ENCODE peak calls at places on chromosome 12, in five cellular contexts. C is heart left ventricle, P is stomach, T is small intestine, N is Peyer's patch. L is an unnamed sample. For H3K4me1, the result is how much of the 10 kb centered on the place peaks cover.

GRCh38 chr12:123973552-123974341 is 732 bp downstream of the ZNF664 start:
- DNase-seq in C (peak), P (peak), T (peak), N (peak), L (peak)

GRCh38 chr12:38995249-38995648 is 89.9 kb upstream of the CPNE8 start:
- DNase-seq in C (no peak), P (no peak), T (peak), N (no peak), L (no peak)

GRCh38 chr12:89821901-89822300 is 113.3 kb upstream of the ATP2B1 start:
- DNase-seq in C (no peak), P (no peak), T (no peak), N (no peak), L (no peak)

GRCh38 chr12:62581288-62582064 is 114.8 kb downstream of the MON2 start:
- DNase-seq in C (peak), P (no peak), T (peak), N (no peak), L (no peak)

GRCh38 chr12:63078911-63079310 is 72.1 kb downstream of the AVPR1A start:
- DNase-seq in C (no peak), P (no peak), T (no peak), N (no peak), L (no peak)

GRCh38 chr12:68067762-68068376 is 78.6 kb downstream of the IFNG-AS1 start:
- DNase-seq in C (no peak), P (no peak), T (no peak), N (no peak), L (no peak)

GRCh38 chr12:7884687-7885086 is 12.0 kb upstream of the SLC2A14 start:
- DNase-seq in C (no peak), P (no peak), T (peak), N (no peak), L (no peak)

GRCh38 chr12:120639771-120640721 is at the start of gene CABP1:
- DNase-seq in C (no peak), P (peak), T (peak), N (peak), L (no peak)

GRCh38 chr12:4120316-4120920 is 153.1 kb upstream of the CCND2 start:
- DNase-seq in C (no peak), P (no peak), T (no peak), N (no peak), L (no peak)

GRCh38 chr12:83161451-83161850 is 474.7 kb downstream of the TMTC2 start:
- DNase-seq in C (no peak), P (no peak), T (no peak), N (no peak), L (no peak)

GRCh38 chr12:4526923-4527546 is 11.7 kb upstream of the RAD51AP1 start:
- DNase-seq in C (no peak), P (no peak), T (peak), N (no peak), L (no peak)

GRCh38 chr12:109462868-109463692 is 14.0 kb downstream of the KCTD10 start:
- DNase-seq in C (peak), P (peak), T (peak), N (peak), L (peak)

GRCh38 chr12:108568653-108569154 is 6.3 kb downstream of the ISCU start:
- DNase-seq in C (no peak), P (no peak), T (peak), N (peak), L (no peak)

GRCh38 chr12:62834971-62835547 is 99.9 kb downstream of the PPM1H start:
- DNase-seq in C (no peak), P (no peak), T (no peak), N (no peak), L (no peak)

GRCh38 chr12:94289551-94290312 is 141.4 kb downstream of the PLXNC1 start:
- DNase-seq in C (no peak), P (no peak), T (no peak), N (no peak), L (no peak)

GRCh38 chr12:22321620-22322019 is 12.9 kb downstream of the ST8SIA1 start:
- DNase-seq in C (no peak), P (no peak), T (no peak), N (no peak), L (no peak)

GRCh38 chr12:100128509-100128908 is 14.2 kb downstream of the BLTP3B start:
- DNase-seq in C (no peak), P (no peak), T (peak), N (no peak), L (no peak)

GRCh38 chr12:90585640-90586304 is 369.2 kb downstream of the CCER1 start:
- DNase-seq in C (no peak), P (no peak), T (no peak), N (no peak), L (no peak)

GRCh38 chr12:122422769-122423257 is 344 bp upstream of the CLIP1 start:
- DNase-seq in C (peak), P (no peak), T (peak), N (peak), L (peak)

GRCh38 chr12:84986586-84986985 is 49.5 kb downstream of the TSPAN19 start:
- DNase-seq in C (no peak), P (no peak), T (no peak), N (no peak), L (no peak)

GRCh38 chr12:11564984-11565651 is 84.4 kb upstream of the ETV6 start:
- DNase-seq in C (no peak), P (no peak), T (no peak), N (no peak), L (no peak)

GRCh38 chr12:6979021-6979420 is 8.3 kb downstream of the EMG1 start:
- DNase-seq in C (no peak), P (no peak), T (no peak), N (no peak), L (no peak)

DNA sequence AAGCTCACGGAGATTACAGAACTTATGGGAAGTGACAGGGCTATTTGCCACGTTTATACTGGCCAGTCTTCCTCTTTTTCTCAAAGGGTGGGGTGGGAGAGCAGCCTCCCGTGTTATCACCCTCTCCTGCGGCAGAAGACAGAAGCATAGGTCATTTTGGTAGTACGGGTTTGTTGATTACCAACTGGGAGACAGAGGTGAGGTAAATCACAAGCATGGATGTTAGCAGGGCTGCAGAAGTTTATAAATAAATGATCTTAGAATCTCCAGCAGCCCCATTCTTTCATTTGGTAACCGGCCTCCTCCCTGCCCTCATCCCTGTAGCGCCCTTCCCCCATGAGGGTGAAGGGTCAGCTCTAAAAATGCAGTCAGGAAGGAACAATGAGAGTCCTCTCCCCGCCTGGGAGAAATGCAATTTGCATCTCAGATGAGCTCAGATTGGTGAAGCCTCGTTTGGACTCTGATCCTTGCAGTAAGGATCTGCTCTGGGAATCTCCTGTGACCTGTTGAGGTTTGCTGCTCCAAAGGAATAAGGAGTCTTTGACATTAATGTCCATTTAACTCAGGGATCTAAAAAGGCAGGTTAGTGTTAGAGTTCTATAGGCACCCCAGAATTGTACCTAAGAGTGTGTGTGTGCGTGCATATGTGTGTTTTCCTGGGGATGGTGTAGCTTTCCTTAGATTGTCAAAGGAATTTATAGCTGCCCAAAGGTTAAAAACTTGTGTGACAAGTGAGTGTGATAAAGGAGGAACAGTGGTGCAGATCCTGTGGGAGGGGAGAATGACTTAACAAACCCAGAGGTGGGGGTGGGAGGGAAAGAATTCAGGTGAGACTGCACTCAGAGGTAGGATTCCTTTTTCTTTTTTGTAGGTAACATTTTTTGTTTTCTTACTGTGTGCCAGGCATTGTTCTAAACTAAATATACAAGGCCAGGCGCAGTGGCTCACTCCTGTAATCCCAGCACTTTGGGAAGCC is 45.0 kb upstream of the SINHCAF start:
- DNase-seq in C (no peak), P (no peak), T (peak), N (peak), L (no peak)
- H3K4me3 ChIP-seq in C (peak), P (no peak), T (no peak), N (peak), L (no peak)

GRCh38 chr12:27243804-27244679 is at the start of gene STK38L:
- DNase-seq in C (peak), P (peak), T (peak), N (peak), L (peak)

GRCh38 chr12:27245039-27245438 is 953 bp downstream of the STK38L start:
- DNase-seq in C (no peak), P (no peak), T (no peak), N (no peak), L (no peak)

GRCh38 chr12:27244680-27245005 is 557 bp downstream of the STK38L start:
- DNase-seq in C (no peak), P (no peak), T (no peak), N (no peak), L (no peak)

GRCh38 chr12:27246141-27246540 is 2.1 kb downstream of the STK38L start:
- DNase-seq in C (no peak), P (no peak), T (no peak), N (no peak), L (no peak)

GRCh38 chr12:27243006-27243405 is 1.1 kb upstream of the STK38L start:
- DNase-seq in C (no peak), P (no peak), T (no peak), N (no peak), L (no peak)
- H3K4me1 ChIP-seq in C (under half), P (under half), T (under half), N (under half), L (under half)

GRCh38 chr12:113965951-113966797 is at the start of gene RBM19:
- DNase-seq in C (peak), P (peak), T (peak), N (peak), L (peak)
- H3K4me3 ChIP-seq in C (peak), P (peak), T (peak), N (peak), L (peak)

GRCh38 chr12:52147367-52147972 is 44.3 kb downstream of the KRT80 start:
- DNase-seq in C (peak), P (peak), T (peak), N (peak), L (peak)

GRCh38 chr12:52146822-52147366 is 44.9 kb downstream of the KRT80 start:
- DNase-seq in C (no peak), P (no peak), T (no peak), N (no peak), L (no peak)

GRCh38 chr12:52149182-52149641 is 42.6 kb downstream of the KRT80 start:
- DNase-seq in C (peak), P (no peak), T (peak), N (no peak), L (no peak)

GRCh38 chr12:52148541-52149181 is 43.2 kb downstream of the KRT80 start:
- DNase-seq in C (peak), P (peak), T (peak), N (peak), L (peak)

DNA sequence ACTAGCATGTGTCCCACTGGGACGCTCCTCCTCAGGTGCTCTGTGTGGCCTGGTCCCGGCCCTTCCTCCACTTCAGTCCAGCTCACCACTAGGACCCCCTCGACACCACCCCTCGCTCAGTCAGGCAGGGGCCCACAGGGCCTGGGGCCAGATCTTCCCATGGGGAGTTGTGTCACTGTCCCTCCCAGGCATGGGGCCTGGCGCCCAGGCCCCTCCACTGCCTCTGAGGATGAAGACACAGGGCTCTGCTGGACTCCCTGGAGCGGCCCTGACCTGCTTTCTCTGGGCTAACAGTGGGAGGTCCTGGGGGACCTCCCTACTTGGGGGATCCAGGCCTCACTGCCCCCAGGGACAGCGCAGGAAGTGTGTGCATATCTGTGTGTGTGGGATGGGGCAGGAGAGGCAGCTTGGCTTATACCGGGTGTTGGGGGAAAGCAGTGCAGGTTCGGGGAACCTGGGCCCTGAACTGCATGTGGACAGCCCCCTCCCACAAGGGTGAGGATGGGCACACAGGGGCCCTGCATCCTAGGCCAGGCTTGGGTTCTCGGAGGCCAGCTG is 43.8 kb downstream of the KRT80 start:
- DNase-seq in C (peak), P (no peak), T (no peak), N (no peak), L (no peak)
- H3K4me1 ChIP-seq in C (under half), P (half or more), T (under half), N (under half), L (under half)

GRCh38 chr12:77115471-77115870 is 50.1 kb upstream of the E2F7 start:
- DNase-seq in C (no peak), P (no peak), T (no peak), N (no peak), L (no peak)

GRCh38 chr12:77113971-77114370 is 48.6 kb upstream of the E2F7 start:
- DNase-seq in C (no peak), P (no peak), T (no peak), N (no peak), L (no peak)

GRCh38 chr12:77118696-77119095 is 53.3 kb upstream of the E2F7 start:
- DNase-seq in C (no peak), P (no peak), T (no peak), N (no peak), L (no peak)

GRCh38 chr12:77120156-77120555 is 54.8 kb upstream of the E2F7 start:
- DNase-seq in C (no peak), P (no peak), T (no peak), N (no peak), L (no peak)

GRCh38 chr12:77116277-77116676 is 50.9 kb upstream of the E2F7 start:
- DNase-seq in C (no peak), P (no peak), T (no peak), N (no peak), L (no peak)
- H3K4me3 ChIP-seq in C (no peak), P (no peak), T (no peak), N (no peak), L (no peak)

GRCh38 chr12:25264015-25264582 is 13.4 kb upstream of the KRAS start:
- DNase-seq in C (no peak), P (no peak), T (no peak), N (no peak), L (no peak)
- H3K4me1 ChIP-seq in C (under half), P (under half), T (under half), N (under half), L (under half)

DNA sequence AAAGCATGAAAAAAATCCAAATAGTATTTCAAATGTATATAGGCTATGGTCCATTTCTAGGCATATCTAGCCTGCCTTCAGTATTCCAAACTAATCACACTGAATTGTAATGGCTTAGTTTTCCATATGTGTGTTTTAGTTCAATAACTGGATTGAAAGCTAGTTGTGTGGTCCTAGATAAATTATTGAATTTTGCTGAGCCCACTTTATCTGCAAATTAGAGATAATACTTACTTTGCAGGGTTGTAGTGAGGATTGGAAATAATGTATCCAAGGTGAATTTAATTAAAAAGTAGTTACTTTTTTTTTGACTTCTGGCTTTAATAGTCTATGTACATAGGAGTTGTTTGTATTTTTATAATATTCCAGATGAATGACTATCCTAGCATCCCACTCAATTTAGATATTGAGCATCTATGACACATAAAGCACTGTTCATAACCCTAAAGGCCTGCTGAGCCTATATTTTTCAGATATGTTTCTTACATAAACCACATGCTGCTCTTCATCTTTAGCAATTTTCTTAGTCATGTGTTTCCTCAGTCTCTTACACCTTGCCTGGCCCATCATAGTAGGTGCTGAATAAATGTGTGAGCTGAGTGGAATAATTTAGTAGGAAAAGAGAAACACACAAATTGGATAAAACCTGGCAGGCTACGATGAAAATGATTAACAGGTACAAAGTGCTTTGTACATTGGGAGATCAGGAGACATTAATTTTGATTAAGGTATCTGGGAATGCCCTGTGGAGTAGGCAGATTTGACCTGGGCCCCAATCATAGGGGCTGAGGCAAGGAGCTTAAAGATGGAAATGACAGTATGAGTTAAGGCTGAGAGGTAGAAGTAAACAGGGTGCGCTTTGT is 1.1 kb upstream of the ATP23 start:
- DNase-seq in C (no peak), P (no peak), T (peak), N (no peak), L (no peak)
- H3K4me3 ChIP-seq in C (peak), P (peak), T (peak), N (peak), L (no peak)

GRCh38 chr12:104460973-104461693 is 4.4 kb downstream of the CHST11 start:
- DNase-seq in C (no peak), P (no peak), T (no peak), N (no peak), L (no peak)
- H3K4me1 ChIP-seq in C (under half), P (half or more), T (under half), N (under half), L (under half)

GRCh38 chr12:111780166-111780565 is 13.4 kb downstream of the ALDH2 start:
- DNase-seq in C (no peak), P (no peak), T (peak), N (peak), L (no peak)

GRCh38 chr12:111773801-111774551 is 7.2 kb downstream of the ALDH2 start:
- DNase-seq in C (no peak), P (peak), T (peak), N (peak), L (peak)

GRCh38 chr12:111775205-111776193 is 8.8 kb downstream of the ALDH2 start:
- DNase-seq in C (peak), P (peak), T (peak), N (peak), L (peak)

GRCh38 chr12:111777345-111778045 is 10.8 kb downstream of the ALDH2 start:
- DNase-seq in C (no peak), P (peak), T (peak), N (peak), L (peak)

GRCh38 chr12:111776836-111777344 is 10.2 kb downstream of the ALDH2 start:
- DNase-seq in C (no peak), P (no peak), T (no peak), N (no peak), L (no peak)
- H3K4me3 ChIP-seq in C (no peak), P (no peak), T (no peak), N (no peak), L (no peak)

L was measured in lung.